ENCODE peak calls at places on chromosome 1, in nine cellular contexts. N is GOT3; E is heart right ventricle; V is activated T-cell treated with anti-CD3 and anti-CD28 coated beads for 1 hour; P is stimulated activated naive CD8-positive, alpha-beta T cell treated with anti-CD3 and anti-CD28 coated beads, Interleukin-15, Interleukin-2, amounts not matched to agents 100 U/mL and 50 U/mL, for 24 hours; Z is activated CD4-positive, alpha-beta memory T cell treated with anti-CD3 and anti-CD28 coated beads, Interleukin-2, amount 10 ng/mL, durations not matched to agents 7 days and 5 days; S is pancreas; Q is ovary; X is RPMI7951. J is an unnamed sample.

GRCh38 chr1:226064168-226064815 is 1.8 kb downstream of the H3-3A start:
- DNase-seq in Z (peak; percentile 44), N (no peak), Q (no peak), E (no peak), X (no peak), S (no peak), P (no peak), V (no peak), J (no peak)

GRCh38 chr1:15245593-15246325 is 1.3 kb upstream of the FHAD1 start:
- DNase-seq in Q (peak; percentile 39), V (no peak), N (no peak), Z (no peak), P (no peak), S (no peak), E (no peak), X (peak; percentile 18), J (peak; percentile 61)

GRCh38 chr1:113895084-113895483 is 7.7 kb upstream of the BCL2L15 start:
- DNase-seq in V (no peak), P (no peak), X (no peak), Z (no peak), N (no peak), S (no peak), Q (no peak), E (no peak), J (no peak)

GRCh38 chr1:76068542-76068941 is 6.0 kb upstream of the ST6GALNAC3 start:
- DNase-seq in X (peak; percentile 65), N (no peak), P (no peak), Z (no peak), V (no peak), Q (no peak), E (no peak), S (no peak), J (no peak)

GRCh38 chr1:23178931-23179330 is 10.3 kb upstream of the LUZP1 start:
- DNase-seq in E (no peak), V (no peak), S (no peak), Q (no peak), Z (no peak), X (no peak), P (no peak), N (no peak), J (no peak)

GRCh38 chr1:14681182-14681581 is 82.7 kb downstream of the KAZN start:
- DNase-seq in P (no peak), V (no peak), Q (no peak), Z (no peak), N (no peak), X (peak; percentile 3), E (no peak), S (no peak), J (no peak)

GRCh38 chr1:47548188-47548587 is 110.3 kb downstream of the FOXD2 start:
- DNase-seq in N (no peak), V (no peak), Q (no peak), X (no peak), S (no peak), P (no peak), Z (no peak), E (no peak), J (no peak)

GRCh38 chr1:55107111-55107510 is 67.8 kb downstream of the PCSK9 start:
- DNase-seq in X (no peak), E (no peak), V (no peak), P (no peak), Z (no peak), S (no peak), Q (no peak), N (no peak), J (no peak)

GRCh38 chr1:235415008-235415904 is 48.0 kb downstream of the TBCE start:
- DNase-seq in Z (peak; percentile 66), Q (peak; percentile 37), V (peak; percentile 42), S (peak; percentile 65), X (peak; percentile 72), P (peak; percentile 60), E (peak; percentile 51), N (no peak), J (peak; percentile 66)

GRCh38 chr1:172185206-172185605 is 235.3 kb upstream of the C1orf105 start:
- DNase-seq in V (no peak), X (no peak), N (no peak), Q (no peak), S (no peak), E (no peak), P (no peak), Z (no peak), J (no peak)

GRCh38 chr1:11838349-11839272 is 9.0 kb downstream of the NPPA start:
- DNase-seq in Z (peak; percentile 79), S (peak; percentile 89), N (no peak), V (peak; percentile 65), P (peak; percentile 79), Q (peak; percentile 66), X (peak; percentile 46), E (peak; percentile 64), J (peak; percentile 88)

GRCh38 chr1:17251699-17252376 is 2.9 kb downstream of the PADI3 start:
- DNase-seq in E (no peak), Z (no peak), S (no peak), Q (no peak), V (no peak), P (no peak), X (peak; percentile 96), N (no peak), J (no peak)